ENCODE peak calls at places on chromosome 5, in five cellular contexts. X, Y, G, I and W are unnamed samples.

GRCh38 chr5:134503088-134503936 is 22.2 kb upstream of the JADE2 start:
- DNase-seq in X (peak; percentile 78), G (no peak), I (no peak), Y (peak; percentile 77), W (peak; percentile 83)

GRCh38 chr5:3116366-3116765 is 364.9 kb upstream of the IRX2 start:
- DNase-seq in I (no peak), G (no peak), Y (no peak), X (no peak), W (no peak)

GRCh38 chr5:172758077-172758835 is 12.7 kb downstream of the DUSP1 start:
- DNase-seq in Y (no peak), X (peak; percentile 78), G (no peak), I (peak; percentile 37), W (peak; percentile 67)

GRCh38 chr5:57889558-57889957 is 406.9 kb upstream of the ACTBL2 start:
- DNase-seq in G (no peak), I (peak; percentile 15), Y (peak; percentile 46), X (no peak), W (peak; percentile 54)

GRCh38 chr5:50702615-50703325 is 36.3 kb downstream of the PARP8 start:
- DNase-seq in I (no peak), G (no peak), X (no peak), Y (no peak), W (no peak)

GRCh38 chr5:172424111-172424490 is 30.2 kb downstream of the SH3PXD2B start:
- DNase-seq in X (no peak), G (no peak), I (no peak), Y (no peak), W (no peak)

GRCh38 chr5:24401767-24402166 is 243.0 kb downstream of the CDH10 start:
- DNase-seq in I (no peak), X (no peak), Y (no peak), G (no peak), W (peak; percentile 45)

GRCh38 chr5:35319231-35320002 is 89.1 kb upstream of the PRLR start:
- DNase-seq in Y (no peak), I (no peak), X (no peak), G (no peak), W (peak; percentile 46)

GRCh38 chr5:32935292-32935691 is 224.2 kb downstream of the NPR3 start:
- DNase-seq in Y (no peak), G (no peak), X (no peak), I (no peak), W (no peak)

GRCh38 chr5:77644443-77645157 is 6.1 kb upstream of the OTP start:
- DNase-seq in G (no peak), I (peak; percentile 79), X (peak; percentile 69), Y (no peak), W (no peak)

GRCh38 chr5:39255406-39255805 is 36.0 kb upstream of the FYB1 start:
- DNase-seq in G (no peak), Y (no peak), I (no peak), X (no peak), W (no peak)

GRCh38 chr5:169801324-169801777 is 164.3 kb downstream of the DOCK2 start:
- DNase-seq in Y (no peak), I (no peak), G (no peak), X (no peak), W (peak; percentile 22)

GRCh38 chr5:7039058-7039457 is 325.8 kb downstream of the TENT4A start:
- DNase-seq in X (no peak), G (no peak), I (no peak), Y (no peak), W (no peak)

GRCh38 chr5:980001-980588 is 28.5 kb upstream of the NKD2 start:
- DNase-seq in I (peak; percentile 46), X (peak; percentile 26), G (no peak), Y (no peak), W (peak; percentile 4)

GRCh38 chr5:133569347-133569746 is 43.0 kb downstream of the FSTL4 start:
- DNase-seq in X (no peak), G (no peak), Y (no peak), I (no peak), W (no peak)

GRCh38 chr5:123537845-123538244 is 25.9 kb downstream of the CSNK1G3 start:
- DNase-seq in G (no peak), Y (no peak), X (no peak), I (no peak), W (no peak)
- H4K20me1 ChIP-seq in G (no peaks in the 10 kb centered on the region), Y (peaks cover 4% of the 10 kb centered on the region), X (no peaks in the 10 kb centered on the region), I (peaks cover 43% of the 10 kb centered on the region), W (no peaks in the 10 kb centered on the region)

DNA sequence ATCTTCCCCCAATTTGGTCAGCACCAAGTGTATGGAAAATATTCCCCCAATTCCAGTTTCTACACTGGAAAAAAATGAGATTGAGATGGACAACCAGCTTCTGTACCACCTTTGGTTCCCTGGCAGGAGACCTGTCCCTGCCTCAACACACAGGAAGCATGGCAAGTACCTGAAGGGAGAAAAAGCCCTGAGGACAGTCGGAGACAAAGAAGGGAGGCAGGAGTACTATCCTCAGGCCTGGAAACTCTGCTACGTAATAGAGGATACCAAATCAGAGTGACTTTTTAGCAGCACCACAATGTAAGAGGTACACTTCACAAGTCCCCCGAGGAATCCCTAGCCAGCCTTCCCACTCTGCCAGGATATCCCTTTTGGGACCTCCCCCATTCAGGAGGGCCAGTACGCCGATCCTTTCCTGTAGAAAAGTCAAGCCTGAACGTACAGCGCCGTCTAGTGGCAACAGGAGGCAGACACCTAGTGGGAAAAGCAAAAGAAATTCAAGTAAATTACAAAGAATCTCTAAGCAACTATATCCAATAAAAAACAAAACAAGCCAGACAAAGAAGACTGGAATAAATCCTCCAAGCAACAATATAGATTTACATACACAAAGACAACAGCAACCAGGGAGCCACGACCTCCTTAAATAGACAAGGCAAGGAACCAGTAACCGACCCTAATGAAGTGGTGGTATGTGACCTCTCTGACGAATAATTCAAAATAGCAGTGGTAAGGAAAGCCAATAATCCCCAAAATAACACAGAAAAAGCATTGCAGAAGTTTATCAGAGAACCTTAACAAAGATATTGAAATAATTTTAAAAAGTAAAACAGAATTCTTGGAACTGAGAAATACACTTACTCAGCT is 63.3 kb upstream of the SLCO6A1 start:
- DNase-seq in I (peak; percentile 67), X (peak; percentile 84), Y (peak; percentile 48), G (peak; percentile 38), W (peak; percentile 10)
- H4K20me1 ChIP-seq in I (no peaks in the 10 kb centered on the region), X (no peaks in the 10 kb centered on the region), Y (no peaks in the 10 kb centered on the region), G (no peaks in the 10 kb centered on the region), W (no peaks in the 10 kb centered on the region)

DNA sequence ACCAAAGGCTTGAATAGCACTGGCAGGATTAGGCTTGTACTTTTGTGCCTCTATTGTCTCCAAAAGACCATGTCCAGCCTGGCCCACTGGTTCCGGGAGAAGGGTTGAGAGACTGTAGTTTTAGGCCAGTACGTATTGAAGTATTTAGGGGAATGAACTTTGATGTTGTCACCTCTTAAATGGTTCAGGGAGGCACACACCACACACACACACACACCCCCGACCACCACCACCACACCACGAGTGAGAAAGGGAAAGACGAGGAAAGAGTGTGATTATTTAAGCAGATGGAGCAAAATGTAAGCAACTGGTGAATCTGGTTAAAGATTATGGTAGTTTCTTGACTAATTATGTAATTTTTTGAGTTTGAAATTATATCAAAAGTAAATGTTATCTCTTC is 61.6 kb downstream of the NIPBL start:
- DNase-seq in X (no peak), I (peak; percentile 55), G (no peak), Y (no peak), W (no peak)
- H4K20me1 ChIP-seq in X (no peaks in the 10 kb centered on the region), I (peaks cover 91% of the 10 kb centered on the region), G (peaks cover 3% of the 10 kb centered on the region), Y (peaks cover 13% of the 10 kb centered on the region), W (peaks cover 86% of the 10 kb centered on the region)

GRCh38 chr5:80215523-80215922 is 40.3 kb downstream of the SERINC5 start:
- DNase-seq in I (no peak), Y (no peak), X (no peak), G (no peak), W (no peak)

GRCh38 chr5:80213467-80213866 is 42.4 kb downstream of the SERINC5 start:
- DNase-seq in I (no peak), G (no peak), Y (no peak), X (no peak), W (no peak)

GRCh38 chr5:80211292-80211691 is 44.6 kb downstream of the SERINC5 start:
- DNase-seq in I (no peak), Y (no peak), G (no peak), X (no peak), W (no peak)

GRCh38 chr5:80210014-80210413 is 45.8 kb downstream of the SERINC5 start:
- DNase-seq in Y (no peak), X (no peak), G (no peak), I (no peak), W (no peak)

GRCh38 chr5:80212171-80212667 is 43.6 kb downstream of the SERINC5 start:
- DNase-seq in X (no peak), G (no peak), I (no peak), Y (no peak), W (no peak)
- H4K20me1 ChIP-seq in X (no peaks in the 10 kb centered on the region), G (peaks cover 9% of the 10 kb centered on the region), I (peaks cover 94% of the 10 kb centered on the region), Y (no peaks in the 10 kb centered on the region), W (peaks cover 2% of the 10 kb centered on the region)

GRCh38 chr5:150519978-150520377 is 12.0 kb downstream of the NDST1 start:
- DNase-seq in G (no peak), X (no peak), Y (no peak), I (no peak), W (no peak)
- H4K20me1 ChIP-seq in G (peaks cover 17% of the 10 kb centered on the region), X (no peaks in the 10 kb centered on the region), Y (no peaks in the 10 kb centered on the region), I (peaks cover 57% of the 10 kb centered on the region), W (peaks cover 40% of the 10 kb centered on the region)

GRCh38 chr5:14164164-14164720 is 21.1 kb downstream of the TRIO start:
- DNase-seq in G (no peak), Y (no peak), I (no peak), X (no peak), W (no peak)

GRCh38 chr5:14164764-14165163 is 21.6 kb downstream of the TRIO start:
- DNase-seq in X (no peak), I (no peak), G (no peak), Y (no peak), W (no peak)

GRCh38 chr5:14167211-14167845 is 24.2 kb downstream of the TRIO start:
- DNase-seq in Y (no peak), G (no peak), I (no peak), X (no peak), W (no peak)

GRCh38 chr5:14166437-14166836 is 23.3 kb downstream of the TRIO start:
- DNase-seq in G (no peak), Y (no peak), I (no peak), X (no peak), W (no peak)

DNA sequence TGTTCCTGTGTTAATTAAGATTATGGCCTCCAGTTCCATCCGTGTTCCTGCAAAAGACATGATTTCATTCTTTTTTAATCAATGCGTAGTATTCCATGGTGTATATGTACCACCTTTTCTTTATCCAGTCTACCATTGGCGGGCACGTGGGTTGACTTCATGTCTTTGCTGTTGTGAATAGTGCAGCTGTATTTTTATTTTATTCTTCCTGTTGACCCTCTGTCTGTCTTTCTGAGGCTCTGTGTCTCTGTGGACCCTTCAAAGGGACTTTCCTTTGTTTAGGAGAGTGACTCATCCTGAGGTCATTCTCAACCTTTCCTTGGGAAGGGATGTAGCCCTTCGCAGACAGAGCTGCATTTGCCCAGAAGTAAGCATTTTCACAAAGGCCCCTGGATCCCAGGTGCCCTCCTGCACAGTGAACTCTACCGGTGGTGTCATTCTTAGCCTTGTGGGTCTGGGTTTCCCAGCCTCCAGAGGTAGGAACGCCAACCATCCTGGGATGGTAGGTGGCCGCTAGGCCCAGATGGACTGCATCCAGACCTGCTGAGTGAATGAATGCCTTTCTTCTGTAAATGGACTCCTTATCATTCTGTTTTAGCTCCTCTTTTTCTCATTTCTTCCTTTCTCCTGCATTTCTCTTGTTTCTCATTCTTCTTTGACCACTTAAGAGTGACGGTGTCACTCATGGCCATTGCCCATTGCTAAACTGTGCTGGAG is 22.4 kb downstream of the TRIO start:
- DNase-seq in I (no peak), X (no peak), G (no peak), Y (peak; percentile 86), W (no peak)
- H4K20me1 ChIP-seq in I (peaks cover 59% of the 10 kb centered on the region), X (no peaks in the 10 kb centered on the region), G (peaks cover 10% of the 10 kb centered on the region), Y (peaks cover 14% of the 10 kb centered on the region), W (peaks cover 75% of the 10 kb centered on the region)